ENCODE peak calls at places on chromosomes 13 and 19, in seven cellular contexts. One of them, this sample, is unnamed.

GRCh38 chr19:593055-593454 is 3.4 kb downstream of the HCN2 start:
- DNase-seq in HepG2: no peak
- DNase-seq in SK-N-SH: no peak
- DNase-seq in suprapubic skin: no peak
- DNase-seq in H1: no peak
- DNase-seq in stomach: no peak
- DNase-seq in sigmoid colon: no peak
- DNase-seq in this sample: no peak

GRCh38 chr13:109376936-109377335 is 409.4 kb downstream of the IRS2 start:
- DNase-seq in stomach: no peak
- DNase-seq in HepG2: no peak
- DNase-seq in sigmoid colon: no peak
- DNase-seq in SK-N-SH: peak; percentile 35
- DNase-seq in H1: no peak
- DNase-seq in suprapubic skin: no peak
- DNase-seq in this sample: no peak

GRCh38 chr19:1082928-1083816 is 12.0 kb downstream of the POLR2E start:
- DNase-seq in suprapubic skin: no peak
- DNase-seq in HepG2: no peak
- DNase-seq in SK-N-SH: no peak
- DNase-seq in sigmoid colon: no peak
- DNase-seq in H1: no peak
- DNase-seq in stomach: no peak
- DNase-seq in this sample: no peak

GRCh38 chr19:42942187-42942789 is 5.3 kb upstream of the PSG7 start:
- DNase-seq in suprapubic skin: no peak
- DNase-seq in H1: no peak
- DNase-seq in stomach: no peak
- DNase-seq in HepG2: peak; percentile 6
- DNase-seq in SK-N-SH: no peak
- DNase-seq in sigmoid colon: no peak
- DNase-seq in this sample: no peak

GRCh38 chr19:2154587-2155075 is 3.3 kb upstream of the AP3D1 start:
- DNase-seq in H1: no peak
- DNase-seq in SK-N-SH: no peak
- DNase-seq in sigmoid colon: no peak
- DNase-seq in suprapubic skin: no peak
- DNase-seq in HepG2: no peak
- DNase-seq in stomach: no peak
- DNase-seq in this sample: no peak

GRCh38 chr13:78700121-78700910 is 41.4 kb upstream of the OBI1 start:
- DNase-seq in sigmoid colon: no peak
- DNase-seq in SK-N-SH: peak; percentile 19
- DNase-seq in HepG2: no peak
- DNase-seq in suprapubic skin: no peak
- DNase-seq in H1: no peak
- DNase-seq in stomach: no peak
- DNase-seq in this sample: no peak

GRCh38 chr19:47348819-47349795 is at the start of gene DHX34:
- DNase-seq in suprapubic skin: peak; percentile 99
- DNase-seq in H1: peak; percentile 100
- DNase-seq in SK-N-SH: peak; percentile 100
- DNase-seq in HepG2: peak; percentile 96
- DNase-seq in stomach: peak; percentile 99
- DNase-seq in sigmoid colon: peak; percentile 100
- DNase-seq in this sample: peak; percentile 100

GRCh38 chr19:51727349-51727880 is 3.6 kb upstream of the HAS1 start:
- DNase-seq in sigmoid colon: no peak
- DNase-seq in H1: no peak
- DNase-seq in HepG2: no peak
- DNase-seq in SK-N-SH: no peak
- DNase-seq in stomach: no peak
- DNase-seq in suprapubic skin: no peak
- DNase-seq in this sample: no peak

GRCh38 chr19:34313188-34313587 is 51.8 kb upstream of the GPI start:
- DNase-seq in suprapubic skin: no peak
- DNase-seq in SK-N-SH: no peak
- DNase-seq in H1: no peak
- DNase-seq in sigmoid colon: no peak
- DNase-seq in HepG2: no peak
- DNase-seq in stomach: no peak
- DNase-seq in this sample: no peak

GRCh38 chr19:17751103-17751911 is at the start of gene FCHO1:
- DNase-seq in stomach: peak; percentile 51
- DNase-seq in sigmoid colon: peak; percentile 71
- DNase-seq in suprapubic skin: no peak
- DNase-seq in SK-N-SH: no peak
- DNase-seq in HepG2: peak; percentile 45
- DNase-seq in H1: no peak
- DNase-seq in this sample: no peak

GRCh38 chr19:9835507-9835949 is 410 bp downstream of the PIN1 start:
- DNase-seq in H1: no peak
- DNase-seq in suprapubic skin: no peak
- DNase-seq in sigmoid colon: no peak
- DNase-seq in stomach: no peak
- DNase-seq in HepG2: no peak
- DNase-seq in SK-N-SH: no peak
- DNase-seq in this sample: no peak

GRCh38 chr13:21478881-21479808 is 20.0 kb upstream of the ZDHHC20 start:
- DNase-seq in SK-N-SH: peak; percentile 47
- DNase-seq in sigmoid colon: no peak
- DNase-seq in HepG2: peak; percentile 72
- DNase-seq in suprapubic skin: no peak
- DNase-seq in stomach: no peak
- DNase-seq in H1: no peak
- DNase-seq in this sample: no peak

GRCh38 chr13:64684685-64685431 is 2545.3 kb downstream of the PCDH9 start:
- DNase-seq in suprapubic skin: no peak
- DNase-seq in sigmoid colon: no peak
- DNase-seq in HepG2: no peak
- DNase-seq in stomach: no peak
- DNase-seq in SK-N-SH: no peak
- DNase-seq in H1: peak; percentile 58
- DNase-seq in this sample: no peak

GRCh38 chr19:1618157-1619093 is 13.2 kb upstream of the UQCR11 start:
- DNase-seq in sigmoid colon: no peak
- DNase-seq in SK-N-SH: peak; percentile 78
- DNase-seq in HepG2: peak; percentile 41
- DNase-seq in suprapubic skin: no peak
- DNase-seq in stomach: peak; percentile 39
- DNase-seq in H1: peak; percentile 54
- DNase-seq in this sample: no peak

GRCh38 chr19:51259348-51260245 is 8.7 kb downstream of the SIGLECL1 start:
- DNase-seq in HepG2: peak; percentile 24
- DNase-seq in H1: peak; percentile 15
- DNase-seq in sigmoid colon: no peak
- DNase-seq in stomach: no peak
- DNase-seq in suprapubic skin: no peak
- DNase-seq in SK-N-SH: peak; percentile 48
- DNase-seq in this sample: no peak

GRCh38 chr13:98691360-98691759 is 61.1 kb downstream of the SLC15A1 start:
- DNase-seq in stomach: no peak
- DNase-seq in SK-N-SH: no peak
- DNase-seq in suprapubic skin: no peak
- DNase-seq in HepG2: no peak
- DNase-seq in sigmoid colon: no peak
- DNase-seq in H1: no peak
- DNase-seq in this sample: no peak

GRCh38 chr19:38173324-38174041 is 50.5 kb downstream of the DPF1 start:
- DNase-seq in SK-N-SH: peak; percentile 76
- DNase-seq in HepG2: no peak
- DNase-seq in suprapubic skin: no peak
- DNase-seq in stomach: peak; percentile 28
- DNase-seq in sigmoid colon: no peak
- DNase-seq in H1: no peak
- DNase-seq in this sample: no peak

GRCh38 chr19:52993342-52994178 is 20.2 kb upstream of the ERVV-1 start:
- DNase-seq in H1: no peak
- DNase-seq in suprapubic skin: peak; percentile 91
- DNase-seq in sigmoid colon: peak; percentile 88
- DNase-seq in HepG2: no peak
- DNase-seq in SK-N-SH: peak; percentile 94
- DNase-seq in stomach: peak; percentile 85
- DNase-seq in this sample: no peak

GRCh38 chr13:76512676-76513277 is 373.4 kb downstream of the KCTD12 start:
- DNase-seq in stomach: no peak
- DNase-seq in SK-N-SH: peak; percentile 11
- DNase-seq in H1: no peak
- DNase-seq in sigmoid colon: no peak
- DNase-seq in HepG2: no peak
- DNase-seq in suprapubic skin: no peak
- DNase-seq in this sample: no peak

GRCh38 chr13:50664961-50665360 is 178.5 kb downstream of the DLEU7 start:
- DNase-seq in HepG2: no peak
- DNase-seq in H1: no peak
- DNase-seq in stomach: no peak
- DNase-seq in sigmoid colon: no peak
- DNase-seq in suprapubic skin: no peak
- DNase-seq in SK-N-SH: no peak
- DNase-seq in this sample: no peak

GRCh38 chr19:14434157-14434501 is 1.0 kb downstream of the PKN1 start:
- DNase-seq in HepG2: no peak
- DNase-seq in suprapubic skin: no peak
- DNase-seq in H1: no peak
- DNase-seq in sigmoid colon: no peak
- DNase-seq in SK-N-SH: peak; percentile 70
- DNase-seq in stomach: peak; percentile 28
- DNase-seq in this sample: no peak

GRCh38 chr19:45900661-45901431 is 1.6 kb downstream of the MYPOP start:
- DNase-seq in sigmoid colon: no peak
- DNase-seq in H1: no peak
- DNase-seq in suprapubic skin: no peak
- DNase-seq in SK-N-SH: no peak
- DNase-seq in stomach: no peak
- DNase-seq in HepG2: no peak
- DNase-seq in this sample: no peak

GRCh38 chr13:39350461-39350881 is 252.5 kb downstream of the LHFPL6 start:
- DNase-seq in H1: no peak
- DNase-seq in SK-N-SH: no peak
- DNase-seq in HepG2: no peak
- DNase-seq in sigmoid colon: no peak
- DNase-seq in suprapubic skin: no peak
- DNase-seq in stomach: no peak
- DNase-seq in this sample: no peak
- TF ChIP-seq POLR2AphosphoS5 in H1: no peak
- TF ChIP-seq POLR2AphosphoS5 in SK-N-SH: no peak
- TF ChIP-seq POLR2AphosphoS5 in HepG2: no peak
- TF ChIP-seq POLR2AphosphoS5 in sigmoid colon: no peak
- TF ChIP-seq POLR2AphosphoS5 in suprapubic skin: no peak
- TF ChIP-seq POLR2AphosphoS5 in stomach: no peak
- TF ChIP-seq POLR2AphosphoS5 in this sample: no peak

DNA sequence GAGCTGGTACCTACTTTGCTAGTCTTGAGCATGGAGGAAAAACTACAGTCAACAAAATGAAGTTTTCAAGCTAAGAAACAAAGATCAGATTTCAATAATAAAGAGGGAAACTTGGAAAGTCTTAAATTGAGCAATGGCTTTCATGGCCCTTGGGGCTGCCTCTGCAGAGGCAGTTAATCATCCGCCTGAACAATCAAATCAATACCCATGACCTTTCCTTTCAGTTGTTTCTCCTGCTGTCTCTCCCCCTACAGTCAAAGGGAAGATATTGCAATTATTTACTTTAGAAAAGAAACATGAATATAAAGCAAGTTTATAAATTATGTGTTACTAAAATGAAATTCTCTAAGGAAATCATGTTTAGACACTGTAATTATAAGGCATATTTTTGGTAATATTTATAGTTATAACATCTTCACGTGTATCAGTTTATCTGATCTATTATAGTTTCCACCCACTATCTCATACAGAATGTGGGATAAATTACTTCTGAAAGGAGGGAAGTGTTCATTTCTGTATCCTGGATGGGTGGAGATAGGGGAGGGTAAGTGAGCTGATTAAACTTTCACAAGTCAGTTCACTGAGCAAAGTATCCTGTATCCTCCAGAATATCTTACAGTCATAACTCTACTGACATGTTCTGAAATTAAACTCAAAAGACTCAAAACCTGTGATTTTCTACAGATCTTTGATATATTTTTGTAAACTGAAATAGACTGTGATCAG is 72.4 kb upstream of the TSC22D1 start:
- DNase-seq in HepG2: peak; percentile 45
- DNase-seq in suprapubic skin: no peak
- DNase-seq in sigmoid colon: no peak
- DNase-seq in stomach: no peak
- DNase-seq in H1: no peak
- DNase-seq in SK-N-SH: peak; percentile 29
- DNase-seq in this sample: no peak
- TF ChIP-seq EP300 in HepG2: no peak
- TF ChIP-seq EP300 in suprapubic skin: no peak
- TF ChIP-seq EP300 in sigmoid colon: no peak
- TF ChIP-seq EP300 in stomach: no peak
- TF ChIP-seq EP300 in H1: no peak
- TF ChIP-seq EP300 in SK-N-SH: no peak
- TF ChIP-seq EP300 in this sample: no peak

DNA sequence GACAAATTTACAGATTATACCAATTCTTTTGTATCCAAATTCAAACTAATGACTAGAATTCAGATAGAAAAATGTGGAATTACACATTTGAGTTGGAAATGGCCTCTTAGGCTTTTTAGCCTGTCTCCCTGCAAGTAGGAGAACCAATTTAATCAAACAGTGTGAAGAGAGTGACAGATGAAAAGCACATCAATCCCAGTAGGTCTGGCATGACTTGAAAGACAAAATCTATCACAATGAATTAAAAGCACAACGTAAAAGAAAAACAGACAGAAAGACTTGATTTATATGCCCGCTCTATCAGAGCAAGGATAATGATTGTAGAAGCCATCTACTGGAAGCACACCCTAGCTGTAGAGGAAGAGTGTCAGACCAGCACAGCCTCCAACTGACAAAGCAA is 1084.4 kb upstream of the SPRY2 start:
- DNase-seq in H1: no peak
- DNase-seq in HepG2: no peak
- DNase-seq in suprapubic skin: no peak
- DNase-seq in sigmoid colon: no peak
- DNase-seq in stomach: no peak
- DNase-seq in SK-N-SH: no peak
- DNase-seq in this sample: no peak
- TF ChIP-seq POLR2AphosphoS5 in H1: no peak
- TF ChIP-seq POLR2AphosphoS5 in HepG2: no peak
- TF ChIP-seq POLR2AphosphoS5 in suprapubic skin: no peak
- TF ChIP-seq POLR2AphosphoS5 in sigmoid colon: no peak
- TF ChIP-seq POLR2AphosphoS5 in stomach: no peak
- TF ChIP-seq POLR2AphosphoS5 in SK-N-SH: no peak
- TF ChIP-seq POLR2AphosphoS5 in this sample: no peak

DNA sequence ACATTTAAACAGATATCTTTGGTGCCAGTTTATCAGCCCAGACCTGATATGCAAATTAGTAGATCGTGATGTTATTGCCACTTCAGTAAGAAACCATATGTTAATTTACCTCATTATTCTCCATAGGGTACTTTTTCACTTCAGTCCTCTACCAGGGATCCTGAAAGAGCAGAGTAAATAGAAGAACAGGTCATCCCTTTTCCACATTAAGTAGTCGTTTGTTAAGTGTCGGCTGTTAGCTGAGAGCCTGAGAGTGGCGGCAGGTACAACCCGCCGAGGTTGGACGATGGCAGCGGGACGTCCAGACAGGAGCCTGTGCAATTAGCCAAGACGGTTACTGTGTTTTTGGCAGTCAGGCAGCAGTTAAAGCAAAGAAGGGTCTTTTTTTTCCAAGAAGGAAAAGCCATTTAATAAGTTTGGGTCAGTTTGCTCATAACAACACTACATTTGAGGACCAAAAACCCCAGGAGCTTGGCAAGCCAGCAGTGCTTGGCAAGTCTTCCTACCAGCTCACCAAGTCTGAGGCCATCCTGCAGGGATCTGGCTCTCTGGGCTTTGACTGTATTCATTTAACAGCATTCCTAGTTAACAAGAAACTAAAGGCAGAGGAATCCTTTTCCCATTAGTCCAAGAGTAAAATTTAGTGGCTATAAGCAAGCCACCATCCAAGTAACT is 231.8 kb downstream of the SHISA2 start:
- DNase-seq in sigmoid colon: no peak
- DNase-seq in H1: no peak
- DNase-seq in HepG2: no peak
- DNase-seq in suprapubic skin: no peak
- DNase-seq in stomach: no peak
- DNase-seq in SK-N-SH: no peak
- DNase-seq in this sample: no peak
- TF ChIP-seq EP300 in sigmoid colon: no peak
- TF ChIP-seq EP300 in H1: no peak
- TF ChIP-seq EP300 in HepG2: no peak
- TF ChIP-seq EP300 in suprapubic skin: no peak
- TF ChIP-seq EP300 in stomach: no peak
- TF ChIP-seq EP300 in SK-N-SH: no peak
- TF ChIP-seq EP300 in this sample: no peak